ENCODE peak calls at places on chromosomes 3 and 15, in seven cellular contexts. V is Kasumi-1; E is MV-4-11; M is NCI-H1048; D is T47D; Q is T-helper 1 cell; T is CD8-positive, alpha-beta memory T cell. S is an unnamed sample.

GRCh38 chr3:65856907-65857306 is 181.8 kb downstream of the MAGI1 start:
- DNase-seq in E (no peak), D (no peak), M (no peak), Q (no peak), V (no peak), T (no peak), S (no peak)

GRCh38 chr3:50523170-50523865 is 19.9 kb upstream of the CACNA2D2 start:
- DNase-seq in V (no peak), Q (no peak), D (no peak), T (no peak), M (no peak), E (no peak), S (no peak)

GRCh38 chr3:152199069-152199838 is 69.5 kb upstream of the MBNL1 start:
- DNase-seq in E (peak), M (no peak), Q (peak), V (no peak), D (no peak), T (no peak), S (no peak)

GRCh38 chr15:68524753-68525584 is 53.8 kb upstream of the CORO2B start:
- DNase-seq in D (no peak), V (no peak), T (no peak), Q (no peak), E (peak), M (no peak), S (no peak)

GRCh38 chr3:98754483-98754882 is 8.7 kb upstream of the ST3GAL6 start:
- DNase-seq in M (no peak), E (no peak), V (no peak), T (no peak), D (no peak), Q (no peak), S (no peak)

GRCh38 chr15:94579261-94579660 is 347.9 kb downstream of the MCTP2 start:
- DNase-seq in T (no peak), D (no peak), E (no peak), V (no peak), M (no peak), Q (no peak), S (no peak)

GRCh38 chr15:50186090-50186489 is 4.1 kb downstream of the SLC27A2 start:
- DNase-seq in D (no peak), V (no peak), M (no peak), T (no peak), Q (no peak), E (no peak), S (no peak)

GRCh38 chr3:196988241-196989029 is 19.8 kb upstream of the PIGZ start:
- DNase-seq in D (peak), T (no peak), Q (no peak), M (no peak), V (no peak), E (no peak), S (no peak)

GRCh38 chr3:134610455-134611385 is 40.1 kb downstream of the KY start:
- DNase-seq in M (no peak), T (no peak), D (no peak), E (no peak), V (no peak), Q (no peak), S (no peak)

GRCh38 chr3:111333642-111334041 is 208.4 kb upstream of the CD96 start:
- DNase-seq in E (no peak), Q (no peak), V (no peak), D (no peak), T (no peak), M (no peak), S (no peak)

GRCh38 chr15:70094690-70095311 is 2.9 kb downstream of the TLE3 start:
- DNase-seq in T (no peak), M (no peak), D (no peak), E (no peak), V (peak), Q (peak), S (no peak)

GRCh38 chr15:25777047-25777446 is 86.1 kb downstream of the ATP10A start:
- DNase-seq in T (no peak), E (no peak), M (no peak), Q (no peak), V (no peak), D (no peak), S (no peak)

GRCh38 chr15:25186906-25187645 is 232.3 kb downstream of the SNRPN start:
- DNase-seq in T (no peak), Q (no peak), M (no peak), V (no peak), E (no peak), D (no peak), S (no peak)

GRCh38 chr3:14413381-14414071 is 11.1 kb downstream of the SLC6A6 start:
- DNase-seq in T (no peak), D (no peak), V (no peak), Q (no peak), E (no peak), M (no peak), S (no peak)

GRCh38 chr15:35427091-35427490 is 118.9 kb downstream of the DPH6 start:
- DNase-seq in V (no peak), Q (no peak), T (no peak), E (peak), D (no peak), M (no peak), S (no peak)

GRCh38 chr3:17179381-17180205 is 294.8 kb downstream of the PLCL2 start:
- DNase-seq in V (no peak), D (no peak), E (no peak), Q (no peak), M (no peak), T (peak), S (no peak)

GRCh38 chr15:20367093-20367492 is 174.5 kb downstream of the GOLGA6L6 start:
- DNase-seq in Q (no peak), D (no peak), E (no peak), V (no peak), M (no peak), T (no peak), S (no peak)

GRCh38 chr3:133874344-133874743 is 21.3 kb downstream of the RAB6B start:
- DNase-seq in V (peak), M (no peak), Q (no peak), T (no peak), D (no peak), E (no peak), S (no peak)

GRCh38 chr3:9196009-9196408 is 53.4 kb downstream of the SRGAP3 start:
- DNase-seq in E (no peak), M (no peak), Q (no peak), V (no peak), T (no peak), D (no peak), S (no peak)

GRCh38 chr3:13705702-13706280 is 156.9 kb downstream of the FBLN2 start:
- DNase-seq in D (no peak), E (no peak), V (no peak), T (no peak), Q (no peak), M (no peak), S (no peak)

GRCh38 chr15:31867536-31868442 is 162.5 kb upstream of the CHRNA7 start:
- DNase-seq in M (peak), Q (peak), T (peak), V (peak), D (no peak), E (peak), S (peak)

GRCh38 chr15:41607033-41607432 is 48.0 kb downstream of the TYRO3 start:
- DNase-seq in Q (no peak), M (no peak), V (no peak), T (no peak), E (no peak), D (no peak), S (no peak)

GRCh38 chr3:157078131-157078835 is 81.7 kb downstream of the CCNL1 start:
- DNase-seq in T (no peak), M (no peak), D (no peak), E (no peak), V (no peak), Q (no peak), S (no peak)

GRCh38 chr3:120013481-120013880 is 80.8 kb downstream of the GSK3B start:
- DNase-seq in D (no peak), V (no peak), E (no peak), Q (no peak), T (no peak), M (no peak), S (no peak)

GRCh38 chr3:84974347-84974746 is 15.6 kb downstream of the CADM2 start:
- DNase-seq in Q (no peak), E (no peak), D (no peak), V (peak), M (no peak), T (no peak), S (no peak)

GRCh38 chr3:71879089-71879488 is 94.1 kb upstream of the PROK2 start:
- DNase-seq in Q (no peak), M (no peak), E (no peak), T (no peak), D (no peak), V (no peak), S (no peak)

GRCh38 chr3:34634939-34635338 is 836.5 kb downstream of the PDCD6IP start:
- DNase-seq in Q (no peak), V (no peak), M (no peak), D (no peak), T (no peak), E (no peak), S (no peak)

GRCh38 chr3:46861293-46861995 is 1.8 kb downstream of the MYL3 start:
- DNase-seq in Q (no peak), T (no peak), V (no peak), E (no peak), M (no peak), D (no peak), S (no peak)

GRCh38 chr3:152474585-152474984 is 205.9 kb downstream of the MBNL1 start:
- DNase-seq in Q (peak), E (peak), M (no peak), V (peak), D (peak), T (no peak), S (no peak)

GRCh38 chr3:43418601-43419272 is 132.4 kb downstream of the SNRK start:
- DNase-seq in D (no peak), Q (no peak), E (no peak), T (no peak), M (no peak), V (no peak), S (no peak)